ENCODE peak calls at places on chromosomes 16 and 17, in nine cellular contexts. V, W, Q, B, U, K, C, A and F are unnamed samples.

GRCh38 chr17:496761-497586 is 144.4 kb upstream of the RPH3AL start:
- DNase-seq in V (peak), W (no peak), A (no peak), K (no peak), B (no peak), C (no peak), U (no peak), Q (no peak), F (no peak)

GRCh38 chr16:30570621-30571443 is 682 bp downstream of the ZNF688 start:
- DNase-seq in K (peak), Q (peak), W (peak), A (peak), V (peak), C (no peak), B (no peak), U (no peak), F (no peak)

GRCh38 chr17:21345236-21345635 is 30.9 kb upstream of the KCNJ12 start:
- DNase-seq in Q (no peak), A (peak), W (peak), B (no peak), C (no peak), V (no peak), K (no peak), U (no peak), F (peak)

GRCh38 chr17:31008374-31009035 is 37.7 kb downstream of the RNF135 start:
- DNase-seq in V (peak), C (peak), B (peak), W (peak), K (peak), U (peak), Q (peak), A (peak), F (peak)

GRCh38 chr17:78247304-78247703 is 15.9 kb downstream of the TMEM235 start:
- DNase-seq in A (no peak), V (no peak), K (no peak), B (no peak), C (no peak), U (no peak), Q (no peak), W (no peak), F (no peak)

GRCh38 chr17:48177816-48178215 is 70.2 kb downstream of the SNX11 start:
- DNase-seq in K (no peak), V (no peak), C (no peak), B (no peak), U (no peak), Q (no peak), W (no peak), A (no peak), F (peak)

GRCh38 chr17:42832213-42832933 is 824 bp upstream of the PSME3 start:
- DNase-seq in Q (no peak), C (no peak), A (no peak), W (no peak), B (no peak), U (no peak), V (no peak), K (no peak), F (no peak)

GRCh38 chr17:29825604-29826003 is 104.4 kb downstream of the SSH2 start:
- DNase-seq in W (no peak), B (peak), K (no peak), C (no peak), A (no peak), V (no peak), Q (no peak), U (no peak), F (no peak)

GRCh38 chr17:81251091-81251942 is 12.2 kb downstream of the NDUFAF8 start:
- DNase-seq in V (no peak), C (no peak), K (no peak), B (peak), W (peak), Q (no peak), U (no peak), A (no peak), F (no peak)

GRCh38 chr16:66146689-66147330 is 219.7 kb upstream of the CDH5 start:
- DNase-seq in K (no peak), V (no peak), B (no peak), A (no peak), Q (no peak), W (no peak), U (no peak), C (no peak), F (no peak)

GRCh38 chr16:2224183-2224486 is 744 bp downstream of the E4F1 start:
- DNase-seq in K (no peak), C (no peak), W (no peak), A (no peak), U (no peak), B (no peak), Q (no peak), V (no peak), F (no peak)

GRCh38 chr17:48504953-48505352 is 25.9 kb downstream of the HOXB1 start:
- DNase-seq in K (no peak), W (no peak), C (no peak), U (no peak), B (no peak), V (no peak), A (no peak), Q (no peak), F (no peak)

GRCh38 chr17:73582821-73583220 is 61.4 kb downstream of the SDK2 start:
- DNase-seq in A (no peak), C (no peak), V (no peak), W (no peak), B (no peak), Q (no peak), U (no peak), K (no peak), F (no peak)

GRCh38 chr17:74369221-74369620 is 1.9 kb downstream of the GPR142 start:
- DNase-seq in B (peak), A (no peak), U (no peak), K (peak), V (no peak), W (no peak), Q (no peak), C (no peak), F (peak)

GRCh38 chr16:70770968-70771552 is 29.9 kb downstream of the VAC14 start:
- DNase-seq in Q (peak), V (peak), U (peak), A (peak), W (no peak), C (no peak), B (peak), K (peak), F (peak)

GRCh38 chr16:49856741-49857330 is 924 bp upstream of the ZNF423 start:
- DNase-seq in U (peak), A (peak), B (peak), C (no peak), K (peak), W (peak), Q (peak), V (peak), F (peak)

GRCh38 chr16:85311741-85312140 is 199.5 kb upstream of the CIBAR2 start:
- DNase-seq in V (no peak), K (no peak), C (no peak), U (no peak), W (no peak), Q (no peak), A (no peak), B (no peak), F (no peak)

GRCh38 chr17:83177611-83178532 is 98.5 kb downstream of the METRNL start:
- DNase-seq in C (no peak), B (peak), V (no peak), U (peak), Q (no peak), A (no peak), W (no peak), K (no peak), F (no peak)

GRCh38 chr17:38703742-38704644 is 1.1 kb upstream of the MLLT6 start:
- DNase-seq in B (peak), Q (peak), U (peak), C (peak), A (no peak), W (peak), K (peak), V (peak), F (peak)

GRCh38 chr16:75341934-75342811 is 90.7 kb upstream of the BCAR1 start:
- DNase-seq in A (peak), W (no peak), Q (no peak), K (no peak), V (peak), C (no peak), U (no peak), B (peak), F (peak)

GRCh38 chr17:2468270-2468669 is 43.4 kb downstream of the METTL16 start:
- DNase-seq in W (no peak), U (no peak), K (no peak), V (peak), C (no peak), A (no peak), Q (no peak), B (no peak), F (no peak)

GRCh38 chr17:80800775-80801391 is 190.8 kb upstream of the CHMP6 start:
- DNase-seq in A (no peak), B (no peak), Q (no peak), K (no peak), C (peak), U (peak), W (no peak), V (no peak), F (no peak)

DNA sequence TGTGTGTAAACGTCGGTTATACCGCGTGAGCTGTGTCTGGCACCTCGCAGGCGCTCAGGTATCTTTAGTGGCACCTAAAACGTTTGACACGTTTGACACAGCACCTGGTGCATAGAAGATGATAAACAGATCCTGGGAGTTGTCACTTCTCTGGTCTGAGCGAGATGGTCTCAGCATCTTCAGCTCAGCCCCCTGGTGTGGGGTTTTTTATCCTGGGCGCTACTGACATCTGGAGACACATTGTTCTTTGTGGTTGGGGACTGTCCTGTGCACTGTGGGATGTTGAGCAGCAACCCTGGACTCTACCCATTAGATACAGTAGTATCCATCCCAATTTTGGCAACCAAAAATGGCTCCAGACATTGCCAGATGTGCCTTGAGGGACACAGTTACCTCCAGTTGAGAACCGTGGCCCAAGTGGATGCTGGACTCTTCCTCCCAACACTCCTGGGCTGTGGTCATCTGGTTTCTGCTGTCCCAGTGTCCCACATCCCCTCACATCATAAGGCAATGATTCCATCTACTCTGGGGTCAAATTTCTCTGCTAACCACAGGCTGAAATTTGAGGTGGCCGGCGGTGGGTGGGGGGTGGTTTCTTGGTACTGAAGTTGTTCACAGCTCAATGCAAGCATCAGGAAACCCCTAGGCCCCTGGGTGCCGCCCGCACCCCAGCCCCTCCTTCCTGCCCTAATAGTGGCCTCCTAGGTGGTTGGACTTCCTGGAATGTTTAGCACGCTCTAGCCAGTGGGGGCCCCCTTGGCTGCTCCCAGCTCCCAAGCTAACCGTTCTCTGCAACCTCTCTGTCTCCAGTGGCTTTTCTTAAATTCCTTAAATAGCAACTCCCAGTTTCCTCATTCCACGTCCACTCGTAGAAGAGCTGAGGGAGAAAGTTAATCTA is 124.7 kb downstream of the ABCC1 start:
- DNase-seq in W (no peak), C (no peak), Q (no peak), V (peak), A (no peak), K (no peak), B (no peak), U (no peak), F (no peak)
- TF ChIP-seq CTCF in W (no peak), C (no peak), Q (no peak), V (no peak), A (no peak), K (no peak), B (no peak), U (no peak), F (no peak)

GRCh38 chr17:57834146-57834741 is 15.6 kb downstream of the MRPS23 start:
- DNase-seq in K (no peak), V (no peak), A (peak), U (peak), W (peak), Q (no peak), C (no peak), B (no peak), F (peak)
- TF ChIP-seq CTCF in K (no peak), V (peak), A (no peak), U (no peak), W (no peak), Q (no peak), C (no peak), B (no peak), F (no peak)

DNA sequence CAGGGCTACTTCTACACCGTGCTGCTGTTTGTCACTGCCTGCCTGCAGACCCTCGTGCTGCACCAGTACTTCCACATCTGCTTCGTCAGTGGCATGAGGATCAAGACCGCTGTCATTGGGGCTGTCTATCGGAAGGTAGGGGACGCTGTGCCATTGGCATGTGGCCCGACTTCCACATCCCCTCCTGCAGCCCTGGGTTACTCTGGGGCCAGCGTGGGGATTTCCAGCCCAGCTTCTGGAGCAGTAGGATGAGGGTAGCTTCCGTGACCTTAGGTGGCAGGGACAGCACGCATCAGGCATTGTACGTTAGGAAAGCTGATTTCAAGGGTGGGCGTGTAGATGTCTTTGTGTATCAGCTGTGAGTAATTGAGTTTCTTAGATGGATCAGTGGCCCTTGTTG is 96.5 kb downstream of the ABCC1 start:
- DNase-seq in A (no peak), V (no peak), W (no peak), U (no peak), K (no peak), C (no peak), Q (no peak), B (no peak), F (no peak)
- TF ChIP-seq CTCF in A (no peak), V (no peak), W (no peak), U (no peak), K (no peak), C (no peak), Q (peak), B (no peak), F (no peak)

GRCh38 chr16:53745126-53745525 is 41.2 kb downstream of the FTO start:
- DNase-seq in V (peak), B (no peak), C (no peak), Q (no peak), U (no peak), K (no peak), W (no peak), A (peak), F (peak)

GRCh38 chr16:53741546-53741945 is 37.6 kb downstream of the FTO start:
- DNase-seq in A (peak), K (no peak), V (no peak), Q (no peak), U (no peak), B (no peak), W (no peak), C (no peak), F (no peak)

GRCh38 chr16:53744449-53744848 is 40.5 kb downstream of the FTO start:
- DNase-seq in C (no peak), Q (no peak), W (no peak), B (no peak), U (no peak), A (no peak), K (no peak), V (no peak), F (no peak)

GRCh38 chr16:53743149-53743566 is 39.2 kb downstream of the FTO start:
- DNase-seq in C (no peak), V (peak), U (no peak), B (no peak), A (peak), K (no peak), W (no peak), Q (no peak), F (peak)

GRCh38 chr16:53745753-53746258 is 41.9 kb downstream of the FTO start:
- DNase-seq in Q (no peak), K (no peak), C (no peak), U (no peak), V (peak), W (no peak), A (peak), B (no peak), F (peak)
- TF ChIP-seq CTCF in Q (no peak), K (no peak), C (no peak), U (no peak), V (peak), W (no peak), A (peak), B (no peak), F (no peak)